ENCODE peak calls at places on chromosomes 6 and 20, in four cellular contexts. H is HepG2, T is GM12878, Y is K562. F is an unnamed sample.

GRCh38 chr6:146433881-146434741 is 109.5 kb upstream of the RAB32 start:
- DNase-seq in T (no peak), H (no peak), Y (no peak), F (peak)

GRCh38 chr6:129667621-129668020 is 42.4 kb downstream of the ARHGAP18 start:
- DNase-seq in H (no peak), Y (no peak), T (no peak), F (no peak)

GRCh38 chr6:39287601-39288000 is 26.6 kb downstream of the KCNK17 start:
- DNase-seq in Y (no peak), H (no peak), T (no peak), F (no peak)

GRCh38 chr20:20571068-20571780 is 141.2 kb downstream of the RALGAPA2 start:
- DNase-seq in H (no peak), Y (no peak), T (no peak), F (no peak)

GRCh38 chr20:90651-91050 is 3.2 kb downstream of the DEFB125 start:
- DNase-seq in H (no peak), T (no peak), Y (no peak), F (no peak)

GRCh38 chr20:50321797-50322480 is 131.3 kb downstream of the CEBPB start:
- DNase-seq in H (no peak), Y (no peak), T (no peak), F (no peak)

GRCh38 chr20:38764563-38765355 is 16.5 kb downstream of the ACTR5 start:
- DNase-seq in T (no peak), Y (no peak), H (peak), F (no peak)

GRCh38 chr6:73985891-73986290 is 289.9 kb downstream of the CD109 start:
- DNase-seq in H (no peak), T (no peak), Y (no peak), F (no peak)

GRCh38 chr6:73702444-73702843 is 6.4 kb downstream of the CD109 start:
- DNase-seq in H (no peak), T (no peak), Y (no peak), F (no peak)

DNA sequence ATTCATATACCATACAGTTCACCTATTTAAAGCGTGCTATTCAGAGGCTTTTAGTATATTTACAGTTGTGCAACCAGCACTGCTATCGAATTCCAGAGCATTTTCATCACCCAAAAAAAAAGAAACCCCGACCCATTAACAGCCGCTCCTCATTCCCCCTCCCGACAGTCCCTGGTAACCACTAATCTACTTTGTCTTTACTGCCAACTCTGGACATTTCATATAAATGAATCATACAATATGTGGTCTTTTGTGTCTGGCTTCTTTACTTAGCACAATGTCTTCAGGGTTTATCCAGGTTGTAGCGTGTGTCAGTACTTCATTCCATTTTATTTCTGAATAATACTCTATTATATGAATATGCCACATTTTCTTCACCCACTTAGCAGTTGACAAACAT is 23.0 kb upstream of the ROS1 start:
- DNase-seq in T (no peak), Y (no peak), H (no peak), F (no peak)
- TF ChIP-seq TCF7 in T (no peak), Y (no peak), H (no peak), F (no peak)

DNA sequence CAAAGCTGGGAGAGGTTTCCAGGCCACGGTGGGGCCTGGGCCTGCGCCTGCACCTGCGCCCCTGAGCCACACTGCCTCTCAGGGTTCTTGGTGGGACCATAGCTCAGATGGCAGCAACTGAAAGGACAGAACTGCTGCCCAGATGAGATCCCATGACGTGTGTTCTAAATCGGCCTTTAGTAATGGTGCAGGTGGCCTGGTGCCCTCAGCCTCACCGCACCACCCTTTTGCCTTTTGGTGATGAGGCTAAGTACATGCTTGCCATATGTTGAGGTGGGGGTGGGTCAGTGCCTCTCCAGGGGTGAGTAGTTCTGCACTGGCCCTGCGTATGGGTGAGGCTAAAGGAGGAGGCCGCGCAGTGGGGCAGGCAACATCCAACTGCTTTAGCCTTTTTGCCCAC is 7.4 kb downstream of the PSMG4 start:
- DNase-seq in Y (no peak), H (no peak), T (no peak), F (no peak)
- TF ChIP-seq ETV6 in Y (no peak), H (no peak), T (no peak), F (no peak)

GRCh38 chr20:47118641-47119040 is 224.0 kb downstream of the EYA2 start:
- DNase-seq in T (no peak), H (no peak), Y (no peak), F (no peak)
- TF ChIP-seq MAX in T (no peak), H (no peak), Y (no peak), F (no peak)

DNA sequence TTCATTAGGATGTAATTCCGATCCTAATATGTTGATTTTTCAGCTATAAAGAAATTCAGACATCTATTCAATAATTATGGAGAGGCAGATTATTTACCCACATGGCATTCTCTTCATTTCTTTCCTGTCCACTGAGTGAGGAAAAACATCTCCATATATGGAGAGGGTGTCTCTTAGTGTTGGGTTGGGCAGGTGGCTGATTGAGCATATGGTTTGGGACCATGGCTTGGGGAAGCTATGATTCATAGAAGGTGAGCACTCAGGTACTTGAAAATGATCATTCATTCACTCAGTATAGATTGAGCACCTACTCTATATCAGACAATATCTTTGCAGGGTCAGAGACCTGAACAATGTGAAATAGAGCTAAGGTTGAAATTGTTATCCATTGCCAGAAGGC is 41.3 kb upstream of the IL20RA start:
- DNase-seq in H (no peak), Y (no peak), T (no peak), F (no peak)
- TF ChIP-seq TCF7 in H (no peak), Y (no peak), T (no peak), F (no peak)

GRCh38 chr6:155954149-155954548 is 498.5 kb upstream of the NOX3 start:
- DNase-seq in H (no peak), Y (no peak), T (no peak), F (no peak)

GRCh38 chr6:155958550-155958949 is 502.9 kb upstream of the NOX3 start:
- DNase-seq in T (no peak), H (no peak), Y (no peak), F (no peak)

GRCh38 chr6:155955038-155955437 is 499.4 kb upstream of the NOX3 start:
- DNase-seq in Y (no peak), T (no peak), H (no peak), F (peak)

DNA sequence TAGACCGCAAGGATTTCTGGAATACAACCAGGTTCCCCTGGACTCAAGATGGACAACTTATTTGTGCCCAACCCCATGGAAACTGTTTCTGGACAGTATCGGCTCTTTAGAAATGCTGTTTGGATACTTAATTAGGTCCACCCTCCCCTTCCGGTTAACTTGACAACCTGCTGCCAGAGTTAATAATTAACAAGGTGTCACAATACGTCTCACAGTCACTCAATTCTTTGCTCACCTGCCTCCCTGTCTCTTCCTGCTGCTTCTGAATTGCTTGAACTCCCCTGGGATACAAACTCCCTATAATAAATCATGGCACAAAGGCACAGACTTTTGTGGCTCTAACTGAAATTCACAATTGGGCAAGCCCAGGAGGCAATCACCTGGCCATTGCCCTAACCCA is 504.3 kb upstream of the NOX3 start:
- DNase-seq in Y (no peak), H (peak), T (no peak), F (no peak)
- TF ChIP-seq ETV6 in Y (no peak), H (no peak), T (no peak), F (no peak)

DNA sequence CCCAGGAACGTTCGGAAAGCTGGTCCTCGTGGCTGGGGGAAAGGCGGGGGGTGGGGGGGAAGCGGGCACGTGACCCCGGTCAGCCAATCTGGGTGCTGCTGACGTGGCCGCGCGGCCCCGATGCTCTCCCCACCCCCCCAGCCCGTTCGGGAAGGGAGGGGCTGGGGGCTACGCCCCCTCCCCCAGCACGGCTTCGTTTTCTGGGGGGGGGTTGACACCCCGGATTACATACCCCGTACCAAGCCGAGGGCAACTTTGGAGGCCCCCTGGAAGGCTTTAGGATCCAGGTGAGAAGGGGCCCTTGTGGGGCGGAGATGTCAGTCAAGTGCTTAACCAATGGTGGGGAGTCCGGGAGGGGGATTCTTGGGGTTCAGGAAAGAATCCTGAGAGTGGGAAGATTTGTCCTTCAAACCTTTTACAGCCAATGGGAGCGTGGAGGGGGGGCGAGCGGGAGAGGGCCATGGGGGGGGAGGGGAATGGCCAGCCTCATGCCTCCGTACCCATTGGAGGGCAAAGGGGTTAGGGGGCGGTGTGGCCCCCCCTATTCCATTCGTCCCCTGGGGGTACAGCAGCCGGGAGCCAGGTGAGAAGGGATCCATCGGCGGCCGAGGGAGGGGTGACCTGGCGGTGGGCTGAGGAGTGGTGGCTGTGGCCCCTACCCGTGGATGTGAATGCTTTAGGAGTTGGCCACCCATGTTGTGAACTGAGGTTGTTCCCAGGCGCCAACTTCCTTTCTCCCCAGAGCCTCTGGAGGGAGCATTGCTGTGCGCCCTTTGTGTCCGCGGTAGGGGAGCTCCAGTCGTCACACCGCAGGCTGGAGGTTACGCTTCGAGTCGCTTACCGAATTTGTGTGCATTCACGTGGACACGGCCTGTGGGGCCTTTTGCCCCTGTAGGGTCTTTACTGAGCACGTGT is 633 bp downstream of the BRD2 start:
- DNase-seq in Y (peak), T (no peak), H (peak), F (peak)
- TF ChIP-seq MAX in Y (peak), T (peak), H (no peak), F (peak)

DNA sequence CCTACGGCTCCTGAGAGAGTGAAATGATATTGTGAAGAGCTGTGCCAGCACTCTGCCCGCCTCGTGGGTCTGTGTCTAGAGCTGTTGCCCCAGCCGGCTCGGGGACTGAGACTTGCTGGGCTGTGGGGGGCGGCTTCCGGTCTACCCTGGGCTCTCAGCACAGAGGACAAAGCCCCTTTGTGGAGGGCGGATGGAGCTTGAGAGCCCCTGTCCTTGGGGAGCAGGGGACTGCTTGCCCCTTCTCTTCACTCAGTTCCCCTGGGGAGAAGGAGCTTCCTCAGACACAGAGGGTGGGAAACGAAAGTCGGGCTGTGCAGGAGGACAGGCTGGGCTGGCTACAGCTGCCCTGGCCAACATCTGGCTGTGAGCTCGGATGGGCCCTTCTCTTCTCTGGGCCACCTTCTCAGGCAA is 11.0 kb downstream of the SRC start:
- DNase-seq in T (no peak), Y (no peak), H (no peak), F (no peak)
- TF ChIP-seq TCF7 in T (no peak), Y (no peak), H (no peak), F (no peak)

GRCh38 chr6:503610-504362 is 112.2 kb downstream of the IRF4 start:
- DNase-seq in T (no peak), Y (no peak), H (no peak), F (no peak)

GRCh38 chr6:499617-500016 is 108.1 kb downstream of the IRF4 start:
- DNase-seq in H (no peak), Y (no peak), T (no peak), F (no peak)

GRCh38 chr6:502761-503160 is 111.2 kb downstream of the IRF4 start:
- DNase-seq in H (no peak), Y (no peak), T (no peak), F (no peak)

GRCh38 chr6:504446-504980 is 113.0 kb downstream of the IRF4 start:
- DNase-seq in H (no peak), Y (no peak), T (no peak), F (no peak)

DNA sequence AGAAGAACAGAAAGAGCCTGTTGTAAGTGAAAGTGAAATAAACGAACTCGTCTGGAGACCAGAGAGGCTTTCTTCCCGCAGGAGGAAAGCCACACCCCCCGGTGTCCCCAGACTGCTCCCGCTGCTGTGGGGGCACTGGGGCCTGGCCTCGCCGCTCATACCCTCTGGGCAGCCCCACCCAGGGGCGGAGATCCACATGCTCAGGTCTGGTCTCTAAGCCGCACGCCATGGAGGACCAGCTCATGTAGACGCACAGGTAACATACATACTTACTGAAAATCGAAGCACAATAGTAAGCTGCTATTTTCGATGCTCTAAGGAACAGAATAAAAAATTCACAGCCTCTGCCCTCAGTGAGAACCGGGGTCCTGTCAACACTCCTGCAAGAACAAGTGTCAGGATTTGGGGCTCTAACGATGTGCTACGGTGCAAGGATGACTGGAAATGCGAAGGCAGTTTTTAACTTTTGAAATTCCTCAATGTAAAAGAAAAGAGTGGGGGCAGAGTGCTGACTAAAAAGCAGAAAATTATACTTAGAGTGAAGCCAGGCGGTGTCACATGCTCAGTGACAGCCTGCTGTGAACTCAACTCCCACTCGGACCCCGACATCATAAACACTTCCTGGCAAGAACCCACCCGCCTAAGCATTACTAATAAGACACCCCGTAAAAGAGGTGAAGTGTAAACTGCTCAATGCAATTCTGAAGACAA is 110.5 kb downstream of the IRF4 start:
- DNase-seq in H (no peak), T (no peak), Y (no peak), F (no peak)
- TF ChIP-seq ETV6 in H (no peak), T (no peak), Y (no peak), F (no peak)

GRCh38 chr6:130675072-130675471 is 152.1 kb upstream of the SMLR1 start:
- DNase-seq in H (no peak), T (no peak), Y (no peak), F (no peak)
- TF ChIP-seq MAX in H (no peak), T (no peak), Y (no peak), F (no peak)

GRCh38 chr6:104684911-104685415 is 174.8 kb downstream of the HACE1 start:
- DNase-seq in T (no peak), Y (no peak), H (no peak), F (no peak)

GRCh38 chr6:104679971-104680370 is 179.7 kb downstream of the HACE1 start:
- DNase-seq in T (no peak), H (no peak), Y (no peak), F (no peak)

GRCh38 chr6:104685871-104686549 is 173.7 kb downstream of the HACE1 start:
- DNase-seq in Y (no peak), T (no peak), H (no peak), F (no peak)

GRCh38 chr6:104680539-104680938 is 179.2 kb downstream of the HACE1 start:
- DNase-seq in H (no peak), Y (no peak), T (no peak), F (no peak)

GRCh38 chr6:104682722-104683643 is 176.7 kb downstream of the HACE1 start:
- DNase-seq in T (no peak), Y (peak), H (peak), F (peak)
- TF ChIP-seq TCF7 in T (no peak), Y (no peak), H (no peak), F (no peak)